ENCODE peak calls at places on chromosomes 16 and 17, in seven cellular contexts. M is heart right ventricle; V is mesenchymal stem cell; J is right lobe of liver; U is CD8-positive, alpha-beta memory T cell; K is DND-41; N is left ventricle myocardium inferior. W is an unnamed sample. For H3K4me1, the result is how much of the 10 kb centered on the place peaks cover.

GRCh38 chr17:50840311-50840851 is 5.0 kb downstream of the WFIKKN2 start:
- DNase-seq in M (no peak), V (no peak), J (no peak), U (no peak), K (no peak), N (no peak), W (no peak)

GRCh38 chr16:14961405-14962186 is 13.2 kb upstream of the PDXDC1 start:
- DNase-seq in K (no peak), V (no peak), U (no peak), M (no peak), J (no peak), N (no peak), W (no peak)

GRCh38 chr17:42200702-42201101 is 6.4 kb upstream of the GHDC start:
- DNase-seq in U (no peak), M (peak), J (no peak), K (no peak), N (peak), V (no peak), W (no peak)

GRCh38 chr17:63435681-63436522 is 10.2 kb downstream of the CYB561 start:
- DNase-seq in J (peak), K (no peak), N (no peak), V (no peak), U (no peak), M (no peak), W (no peak)

GRCh38 chr17:29149431-29150064 is 30.6 kb downstream of the MYO18A start:
- DNase-seq in U (no peak), J (no peak), K (no peak), N (no peak), V (no peak), M (no peak), W (peak)

GRCh38 chr17:32709562-32709961 is 167.4 kb downstream of the MYO1D start:
- DNase-seq in K (no peak), J (no peak), N (no peak), V (no peak), U (no peak), M (no peak), W (no peak)

GRCh38 chr17:62653002-62653830 is 25.7 kb downstream of the MRC2 start:
- DNase-seq in N (peak), K (peak), J (peak), M (peak), U (peak), V (peak), W (peak)

GRCh38 chr16:805474-805873 is 4.9 kb upstream of the GNG13 start:
- DNase-seq in U (no peak), J (no peak), V (no peak), M (no peak), K (no peak), N (no peak), W (no peak)

GRCh38 chr17:40848583-40849235 is 18.3 kb downstream of the KRT12 start:
- DNase-seq in J (no peak), U (no peak), K (no peak), N (no peak), M (no peak), V (no peak), W (no peak)

GRCh38 chr16:49437344-49437743 is 63.7 kb downstream of the C16orf78 start:
- DNase-seq in N (no peak), U (no peak), K (no peak), M (no peak), V (no peak), J (no peak), W (no peak)

GRCh38 chr16:30031477-30031918 is 427 bp upstream of the TLCD3B start:
- DNase-seq in J (no peak), K (no peak), M (no peak), U (no peak), N (no peak), V (no peak), W (no peak)

GRCh38 chr16:73082608-73083007 is 34.7 kb upstream of the ZFHX3 start:
- DNase-seq in N (no peak), K (no peak), V (peak), M (no peak), U (no peak), J (no peak), W (no peak)

GRCh38 chr16:11308493-11309283 is 27.6 kb upstream of the PRM1 start:
- DNase-seq in V (no peak), K (peak), N (no peak), J (no peak), M (no peak), U (no peak), W (no peak)

GRCh38 chr16:14955546-14956231 is 18.4 kb downstream of the NPIPA1 start:
- DNase-seq in K (no peak), J (peak), U (no peak), V (no peak), M (peak), N (peak), W (peak)

GRCh38 chr17:47701603-47702002 is 7.6 kb downstream of the TBKBP1 start:
- DNase-seq in N (no peak), V (no peak), J (no peak), M (no peak), K (no peak), U (no peak), W (no peak)

GRCh38 chr16:6690741-6691140 is 641.9 kb upstream of the RBFOX1 start:
- DNase-seq in U (no peak), J (no peak), V (no peak), N (no peak), M (no peak), K (no peak), W (no peak)

GRCh38 chr16:17775061-17775460 is 304.3 kb upstream of the XYLT1 start:
- DNase-seq in N (no peak), J (no peak), V (no peak), U (no peak), M (no peak), K (no peak), W (no peak)

GRCh38 chr17:81902023-81902652 is at the start of gene NPB:
- DNase-seq in V (peak), J (peak), U (no peak), M (peak), N (no peak), K (no peak), W (no peak)

GRCh38 chr16:2388875-2389433 is 40.3 kb upstream of the CCNF start:
- DNase-seq in K (no peak), U (no peak), M (no peak), J (peak), N (no peak), V (no peak), W (no peak)

GRCh38 chr16:11799017-11799381 is 1.9 kb upstream of the ZC3H7A start:
- DNase-seq in J (no peak), U (no peak), K (no peak), V (no peak), M (no peak), N (no peak), W (no peak)

GRCh38 chr16:48381201-48381600 is 4.0 kb downstream of the SIAH1 start:
- DNase-seq in V (peak), J (no peak), M (no peak), N (no peak), K (no peak), U (no peak), W (no peak)

GRCh38 chr16:8878523-8878911 is 3.6 kb upstream of the LITAFD start:
- DNase-seq in J (no peak), V (peak), U (no peak), M (no peak), N (no peak), K (no peak), W (no peak)

GRCh38 chr16:50313596-50314483 is 47.5 kb downstream of the ADCY7 start:
- DNase-seq in K (no peak), J (peak), U (no peak), M (peak), V (no peak), N (peak), W (no peak)

GRCh38 chr16:89958068-89958467 is 9.5 kb downstream of the DEF8 start:
- DNase-seq in K (peak), N (peak), U (no peak), M (peak), V (peak), J (no peak), W (no peak)

GRCh38 chr16:15807603-15808009 is 49.2 kb downstream of the MYH11 start:
- DNase-seq in N (no peak), V (no peak), U (no peak), J (no peak), K (no peak), M (peak), W (peak)

GRCh38 chr16:82344157-82344556 is 174.1 kb upstream of the MPHOSPH6 start:
- DNase-seq in M (no peak), V (no peak), N (no peak), U (no peak), K (no peak), J (no peak), W (no peak)

GRCh38 chr17:18999394-18999793 is 5.2 kb downstream of the FAM83G start:
- DNase-seq in K (no peak), U (no peak), M (no peak), N (no peak), J (no peak), V (no peak), W (no peak)

GRCh38 chr17:43219746-43220380 is 8.2 kb downstream of the TMEM106A start:
- DNase-seq in N (no peak), K (no peak), M (no peak), V (no peak), U (no peak), J (no peak), W (no peak)

GRCh38 chr17:21134559-21134958 is 7.8 kb downstream of the DHRS7B start:
- DNase-seq in J (no peak), V (no peak), M (no peak), K (no peak), N (no peak), U (no peak), W (no peak)

GRCh38 chr17:28426081-28426519 is 20.1 kb upstream of the SLC46A1 start:
- DNase-seq in V (peak), J (no peak), M (no peak), N (no peak), U (no peak), K (peak), W (no peak)

GRCh38 chr17:63024716-63025115 is 58.7 kb downstream of the TANC2 start:
- DNase-seq in J (no peak), N (no peak), M (no peak), V (no peak), U (no peak), K (no peak), W (no peak)

GRCh38 chr17:77957215-77957868 is 1.2 kb upstream of the TNRC6C start:
- DNase-seq in J (no peak), M (no peak), U (no peak), K (peak), V (peak), N (no peak), W (no peak)

GRCh38 chr16:21164521-21165168 is 6.2 kb downstream of the LDAF1 start:
- DNase-seq in J (no peak), M (no peak), K (no peak), N (no peak), V (no peak), U (no peak), W (no peak)

GRCh38 chr17:17540278-17540906 is 44.2 kb upstream of the RASD1 start:
- DNase-seq in K (peak), M (no peak), U (no peak), V (no peak), N (no peak), J (no peak), W (no peak)

GRCh38 chr16:2386990-2387389 is 42.3 kb upstream of the CCNF start:
- DNase-seq in V (no peak), K (no peak), N (no peak), J (no peak), U (no peak), M (no peak), W (no peak)

GRCh38 chr16:66706506-66706880 is 9.9 kb upstream of the CMTM4 start:
- DNase-seq in J (peak), V (no peak), M (no peak), U (no peak), K (no peak), N (no peak), W (no peak)
- H3K27ac ChIP-seq in J (peak), V (no peak), M (peak), U (no peak), K (no peak), N (peak), W (peak)

GRCh38 chr17:75985986-75986385 is 6.9 kb downstream of the TEN1 start:
- DNase-seq in J (no peak), K (no peak), V (no peak), M (no peak), U (no peak), N (no peak), W (no peak)

GRCh38 chr17:75979705-75980187 is 706 bp downstream of the TEN1 start:
- DNase-seq in J (no peak), V (peak), U (no peak), N (no peak), M (no peak), K (no peak), W (no peak)

GRCh38 chr17:75980188-75981018 is 1.4 kb downstream of the TEN1 start:
- DNase-seq in V (peak), M (no peak), U (no peak), N (no peak), J (no peak), K (no peak), W (no peak)

GRCh38 chr17:75981019-75981615 is 2.1 kb downstream of the TEN1 start:
- DNase-seq in N (no peak), K (no peak), U (no peak), V (no peak), J (no peak), M (no peak), W (no peak)

GRCh38 chr17:75983501-75984181 is 4.6 kb downstream of the TEN1 start:
- DNase-seq in U (no peak), N (no peak), K (no peak), V (no peak), J (no peak), M (no peak), W (peak)
- H3K4me3 ChIP-seq in U (no peak), N (no peak), K (no peak), V (no peak), J (no peak), M (no peak), W (no peak)

DNA sequence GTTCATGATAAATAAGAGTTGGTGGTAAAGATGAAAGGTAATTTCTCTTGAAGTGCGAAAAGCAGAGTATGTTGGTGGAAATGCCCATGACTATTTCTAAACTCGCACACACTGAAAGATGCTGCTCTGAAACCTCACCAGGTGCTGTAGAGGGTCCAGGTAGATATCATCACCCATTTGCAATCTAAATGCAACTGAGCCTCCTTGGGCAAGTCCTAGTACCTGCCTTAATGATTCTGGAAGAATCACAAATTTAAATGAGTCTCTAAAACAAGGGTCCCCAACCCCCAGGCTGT is 5.9 kb upstream of the MMD start:
- DNase-seq in K (no peak), J (no peak), V (no peak), U (no peak), M (no peak), N (no peak), W (no peak)
- H3K4me1 ChIP-seq in K (under half), J (under half), V (under half), U (under half), M (under half), N (under half), W (under half)

GRCh38 chr17:76783146-76783545 is 45.2 kb downstream of the MFSD11 start:
- DNase-seq in J (no peak), N (no peak), U (no peak), M (no peak), K (no peak), V (no peak), W (no peak)

GRCh38 chr17:76789235-76789788 is 51.4 kb downstream of the MFSD11 start:
- DNase-seq in J (no peak), U (no peak), K (no peak), M (no peak), V (no peak), N (no peak), W (no peak)

GRCh38 chr17:76781056-76781982 is 43.4 kb downstream of the MFSD11 start:
- DNase-seq in M (no peak), N (no peak), U (no peak), V (no peak), K (no peak), J (no peak), W (no peak)

GRCh38 chr17:76784926-76785325 is 47.0 kb downstream of the MFSD11 start:
- DNase-seq in U (no peak), N (no peak), V (no peak), K (no peak), M (no peak), J (no peak), W (no peak)
- H3K27ac ChIP-seq in U (no peak), N (no peak), V (no peak), K (no peak), M (no peak), J (no peak), W (no peak)

GRCh38 chr17:38361700-38362465 is 10.2 kb downstream of the SOCS7 start:
- DNase-seq in U (no peak), M (no peak), V (no peak), N (no peak), J (no peak), K (no peak), W (no peak)
- H3K4me3 ChIP-seq in U (no peak), M (no peak), V (no peak), N (no peak), J (no peak), K (no peak), W (no peak)

GRCh38 chr16:88920618-88921602 is 54.5 kb upstream of the PABPN1L start:
- DNase-seq in K (no peak), V (peak), U (no peak), J (no peak), M (peak), N (peak), W (peak)
- H3K4me1 ChIP-seq in K (under half), V (under half), U (under half), J (under half), M (under half), N (half or more), W (under half)

DNA sequence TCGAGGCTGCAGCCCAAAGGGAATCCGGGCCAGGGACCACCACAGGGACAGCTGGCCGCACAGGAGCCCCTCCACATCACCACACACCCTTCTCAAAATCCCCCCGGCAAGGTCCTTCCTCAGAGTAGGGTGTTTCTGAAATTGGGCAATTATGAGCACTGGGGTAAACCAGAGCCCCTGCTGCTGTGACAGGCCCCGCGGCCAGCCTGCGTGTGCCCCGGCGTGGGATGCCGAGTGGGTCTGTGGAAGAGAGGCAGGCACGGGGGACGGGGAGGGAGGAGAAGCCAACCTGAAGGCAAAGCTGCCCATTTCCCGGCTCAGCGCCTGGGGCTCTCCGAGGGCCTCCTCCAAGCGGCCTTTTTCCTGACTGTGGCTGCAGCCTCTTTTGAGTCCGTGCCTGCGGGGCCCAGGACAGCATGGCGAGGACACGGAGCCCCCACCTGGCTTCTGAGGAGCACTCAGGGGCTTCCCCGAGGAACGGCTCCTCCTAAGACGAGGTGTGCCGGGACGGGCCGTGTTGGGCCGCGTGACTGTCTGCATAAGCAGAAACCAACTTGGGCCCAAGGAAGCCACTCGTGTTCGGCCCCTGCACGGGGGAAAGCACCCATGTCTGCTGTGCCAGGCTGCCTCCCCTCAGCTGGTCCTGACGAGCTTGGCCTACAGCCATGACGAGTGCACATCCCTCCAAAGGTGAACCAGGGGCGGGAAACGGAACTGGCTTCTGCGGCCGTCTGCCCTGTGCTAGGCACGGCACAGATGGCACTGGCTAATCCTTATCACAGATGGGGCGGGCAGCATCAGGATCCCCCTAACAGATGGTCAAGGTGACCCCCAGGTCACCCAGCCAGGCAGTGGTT is 25.2 kb downstream of the MRM3 start:
- DNase-seq in M (no peak), K (no peak), V (no peak), N (no peak), U (no peak), J (no peak), W (no peak)
- H3K27ac ChIP-seq in M (no peak), K (no peak), V (no peak), N (no peak), U (no peak), J (no peak), W (no peak)

DNA sequence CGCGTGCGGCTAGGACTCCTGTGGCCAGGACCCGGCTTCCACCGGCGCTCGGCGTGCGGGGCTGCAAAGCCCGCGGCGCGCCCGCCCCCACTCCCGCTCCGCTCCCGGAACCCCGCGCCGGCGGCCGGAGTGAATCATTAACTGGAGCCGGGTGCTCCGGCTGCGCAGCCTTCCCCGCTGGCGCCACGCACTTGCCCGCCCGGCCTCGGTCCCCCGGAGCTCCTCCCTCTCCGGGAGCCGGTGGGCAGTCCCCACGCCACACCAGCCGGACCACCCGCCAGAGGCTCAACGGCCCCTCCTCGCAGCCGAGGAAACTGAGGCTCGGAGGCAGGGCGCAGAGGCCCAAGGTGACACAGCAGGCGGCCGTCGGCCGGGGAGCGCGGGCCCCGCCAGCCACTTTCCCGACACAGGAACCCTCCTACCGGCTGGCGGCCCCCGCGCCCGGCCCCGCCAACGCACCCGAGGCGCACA is 580 bp downstream of the BCAR1 start:
- DNase-seq in K (no peak), V (peak), U (no peak), N (peak), J (peak), M (no peak), W (peak)
- H3K4me3 ChIP-seq in K (no peak), V (peak), U (no peak), N (peak), J (peak), M (peak), W (peak)

DNA sequence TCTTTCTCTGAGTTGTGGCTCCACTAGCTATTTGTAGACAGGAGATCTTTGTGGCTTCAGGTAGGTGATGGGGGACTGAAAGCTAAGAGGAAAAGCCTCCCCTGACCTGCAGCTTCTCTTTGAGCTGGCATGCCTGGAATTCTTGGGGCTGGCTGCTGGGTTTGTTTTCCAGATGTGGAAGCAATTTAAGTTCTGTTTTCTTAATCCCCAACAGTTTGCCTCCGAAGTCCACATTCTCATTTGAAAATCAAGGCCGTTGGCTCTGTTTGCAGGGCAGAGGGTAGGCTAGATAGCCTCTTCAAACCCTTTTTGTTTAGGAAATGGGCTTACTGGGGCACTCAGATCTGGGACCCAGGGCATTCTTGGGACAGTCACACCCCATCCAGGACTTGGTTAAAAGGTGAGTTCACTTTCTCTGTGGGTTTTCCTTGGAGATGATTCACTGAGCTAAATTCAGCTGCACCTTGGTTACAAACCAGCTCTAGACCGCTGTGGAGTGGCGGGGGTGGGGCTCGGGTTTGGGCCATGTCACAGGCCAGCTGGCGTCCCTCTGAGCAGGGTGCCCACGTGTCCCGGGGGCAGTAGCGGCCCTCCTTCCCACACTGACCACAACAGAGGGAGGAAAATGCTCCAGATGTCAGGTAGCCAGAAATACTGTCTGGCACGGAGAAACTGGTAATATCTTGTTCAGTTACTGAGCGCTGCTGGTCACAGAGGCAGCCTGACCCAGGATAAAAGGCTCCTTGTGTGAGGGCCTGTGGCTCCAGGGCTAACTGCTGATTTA is 108.5 kb downstream of the RAB11FIP4 start:
- DNase-seq in V (no peak), U (peak), J (peak), N (peak), M (peak), K (no peak), W (no peak)
- H3K4me1 ChIP-seq in V (under half), U (under half), J (under half), N (under half), M (under half), K (under half), W (under half)